ENCODE peak calls at places on chromosomes 7 and 10, in eight cellular contexts. M, W, Z, O, G, N, H and V are unnamed samples.

GRCh38 chr10:125538947-125539649 is 143.9 kb downstream of the TEX36 start:
- DNase-seq in M (peak; percentile 82), W (peak; percentile 22), Z (peak; percentile 18), O (no peak), G (peak; percentile 81), N (peak; percentile 73), H (peak; percentile 58), V (no peak)

GRCh38 chr10:92970301-92971070 is 90.1 kb upstream of the CYP26C1 start:
- DNase-seq in M (no peak), W (no peak), Z (no peak), O (no peak), G (no peak), N (no peak), H (no peak), V (no peak)

GRCh38 chr10:31599626-31600504 is 280.8 kb downstream of the ZEB1 start:
- DNase-seq in M (no peak), W (no peak), Z (no peak), O (no peak), G (no peak), N (no peak), H (no peak), V (peak; percentile 44)

GRCh38 chr10:59333731-59334130 is 28.6 kb downstream of the FAM13C start:
- DNase-seq in M (no peak), W (no peak), Z (no peak), O (no peak), G (no peak), N (no peak), H (no peak), V (no peak)

GRCh38 chr10:22992075-22992474 is 64.2 kb downstream of the ARMC3 start:
- DNase-seq in M (no peak), W (no peak), Z (no peak), O (no peak), G (no peak), N (no peak), H (no peak), V (no peak)

GRCh38 chr10:122490268-122490667 is 28.9 kb downstream of the HTRA1 start:
- DNase-seq in M (no peak), W (no peak), Z (no peak), O (no peak), G (no peak), N (no peak), H (no peak), V (no peak)

GRCh38 chr7:151456276-151456675 is 16.3 kb upstream of the CRYGN start:
- DNase-seq in M (no peak), W (no peak), Z (no peak), O (peak; percentile 57), G (no peak), N (no peak), H (no peak), V (no peak)

GRCh38 chr7:151137841-151138540 is 29.5 kb downstream of the GBX1 start:
- DNase-seq in M (no peak), W (no peak), Z (peak; percentile 40), O (peak; percentile 54), G (no peak), N (no peak), H (peak; percentile 63), V (no peak)

GRCh38 chr7:127678330-127678729 is 26.3 kb downstream of the SND1 start:
- DNase-seq in M (no peak), W (no peak), Z (no peak), O (no peak), G (no peak), N (no peak), H (no peak), V (no peak)

GRCh38 chr10:27944005-27944404 is 54.9 kb downstream of the ODAD2 start:
- DNase-seq in M (no peak), W (no peak), Z (no peak), O (no peak), G (no peak), N (no peak), H (no peak), V (no peak)

GRCh38 chr10:84193846-84194423 is 402 bp upstream of the CDHR1 start:
- DNase-seq in M (no peak), W (no peak), Z (no peak), O (peak; percentile 24), G (peak; percentile 5), N (no peak), H (no peak), V (no peak)

GRCh38 chr7:127927339-127927679 is 103.9 kb downstream of the LRRC4 start:
- DNase-seq in M (peak; percentile 45), W (peak; percentile 29), Z (no peak), O (no peak), G (no peak), N (no peak), H (no peak), V (peak; percentile 42)

GRCh38 chr10:95480901-95481491 is 80.2 kb downstream of the SORBS1 start:
- DNase-seq in M (no peak), W (no peak), Z (no peak), O (no peak), G (no peak), N (no peak), H (no peak), V (no peak)

GRCh38 chr10:132645630-132646442 is 108.2 kb downstream of the INPP5A start:
- DNase-seq in M (no peak), W (no peak), Z (no peak), O (peak; percentile 44), G (no peak), N (no peak), H (no peak), V (no peak)

GRCh38 chr10:97066877-97067555 is 118.7 kb downstream of the SLIT1 start:
- DNase-seq in M (no peak), W (no peak), Z (no peak), O (no peak), G (no peak), N (no peak), H (no peak), V (no peak)

GRCh38 chr10:120422459-120422858 is 34.6 kb upstream of the PLPP4 start:
- DNase-seq in M (no peak), W (peak; percentile 55), Z (no peak), O (no peak), G (no peak), N (no peak), H (no peak), V (no peak)

GRCh38 chr7:147999962-148000361 is 590.6 kb upstream of the C7orf33 start:
- DNase-seq in M (no peak), W (no peak), Z (peak; percentile 55), O (no peak), G (no peak), N (no peak), H (no peak), V (no peak)

GRCh38 chr10:111347386-111348005 is 270.7 kb downstream of the ADRA2A start:
- DNase-seq in M (peak; percentile 86), W (no peak), Z (peak; percentile 6), O (no peak), G (peak; percentile 61), N (no peak), H (no peak), V (no peak)

GRCh38 chr10:33326897-33327296 is 7.6 kb downstream of the NRP1 start:
- DNase-seq in M (no peak), W (no peak), Z (no peak), O (no peak), G (no peak), N (no peak), H (no peak), V (no peak)

GRCh38 chr10:19966751-19967150 is 150.5 kb downstream of the PLXDC2 start:
- DNase-seq in M (no peak), W (no peak), Z (peak; percentile 64), O (no peak), G (no peak), N (no peak), H (peak; percentile 67), V (no peak)

GRCh38 chr7:159035571-159036073 is 109.0 kb downstream of the VIPR2 start:
- DNase-seq in M (peak; percentile 23), W (no peak), Z (no peak), O (peak; percentile 57), G (no peak), N (peak; percentile 14), H (no peak), V (no peak)
- TF ChIP-seq POLR2AphosphoS5 in M (no peak), W (no peak), Z (no peak), O (no peak), G (no peak), N (no peak), H (no peak), V (no peak)

DNA sequence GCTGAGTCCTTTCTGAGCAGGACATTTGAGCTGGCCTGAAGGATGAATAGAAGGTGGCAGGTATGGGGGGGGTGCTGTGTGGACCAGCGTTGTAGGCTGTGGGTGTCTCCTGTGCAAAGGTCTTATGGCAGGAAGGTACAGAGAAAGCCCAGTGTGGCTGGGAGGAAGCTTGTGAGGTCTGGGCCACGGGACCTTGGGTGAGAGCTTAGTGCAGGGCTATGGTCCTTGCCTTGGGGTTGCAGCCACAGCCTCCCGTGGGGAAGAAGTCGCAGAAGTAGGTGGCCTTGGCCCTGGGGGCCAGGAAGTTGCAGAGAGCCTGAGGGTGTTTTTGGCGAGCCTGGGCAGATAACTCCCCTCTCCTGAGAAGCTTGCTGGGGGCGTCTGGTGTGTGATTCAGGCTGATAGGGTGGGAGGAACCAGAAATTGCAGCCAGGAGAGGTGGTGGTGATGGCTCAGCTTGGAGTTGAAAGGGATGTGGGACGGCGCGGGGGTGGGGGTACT is 172.0 kb upstream of the TNRC18 start:
- DNase-seq in M (no peak), W (no peak), Z (no peak), O (no peak), G (no peak), N (no peak), H (peak; percentile 81), V (no peak)
- TF ChIP-seq POLR2AphosphoS5 in M (no peak), W (no peak), Z (no peak), O (no peak), G (no peak), N (no peak), H (peak; percentile 28), V (no peak)

DNA sequence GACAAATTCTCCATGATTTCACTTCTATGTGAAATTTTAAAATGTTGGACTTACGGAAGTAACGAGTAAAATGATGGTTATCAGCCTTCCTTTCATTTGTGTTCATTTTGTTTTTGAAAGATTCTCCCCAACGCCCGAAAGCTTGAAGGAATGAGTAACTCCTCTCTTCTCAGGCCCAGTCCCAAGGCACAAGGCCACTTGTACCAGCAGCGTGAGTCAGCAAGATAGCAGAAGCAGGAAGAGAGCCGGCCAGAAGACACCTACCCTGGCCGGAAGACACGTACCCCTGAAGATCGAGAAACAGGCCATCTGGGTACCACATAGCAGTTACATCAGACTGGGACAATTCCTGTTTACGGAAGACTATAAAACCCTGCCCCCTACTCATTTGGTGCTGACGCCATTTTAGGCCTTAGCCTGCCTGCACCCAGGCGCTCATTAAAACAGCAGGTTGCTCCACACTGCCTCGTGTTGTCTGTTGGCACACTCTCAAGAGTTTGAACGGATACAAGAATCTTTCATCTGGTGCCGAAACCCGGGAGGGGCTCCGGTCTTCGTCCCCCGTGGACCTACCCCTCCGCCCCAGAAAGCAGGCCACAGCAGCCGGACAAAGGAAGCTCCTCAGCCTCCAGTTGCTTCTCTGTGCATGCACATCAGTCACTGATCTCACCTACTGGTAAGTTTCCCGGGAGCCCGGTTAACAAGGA is 60.4 kb downstream of the LRRC17 start:
- DNase-seq in M (no peak), W (peak; percentile 91), Z (peak; percentile 14), O (no peak), G (no peak), N (no peak), H (no peak), V (peak; percentile 91)
- TF ChIP-seq POLR2AphosphoS5 in M (no peak), W (peak; percentile 83), Z (no peak), O (no peak), G (no peak), N (no peak), H (no peak), V (peak; percentile 86)

DNA sequence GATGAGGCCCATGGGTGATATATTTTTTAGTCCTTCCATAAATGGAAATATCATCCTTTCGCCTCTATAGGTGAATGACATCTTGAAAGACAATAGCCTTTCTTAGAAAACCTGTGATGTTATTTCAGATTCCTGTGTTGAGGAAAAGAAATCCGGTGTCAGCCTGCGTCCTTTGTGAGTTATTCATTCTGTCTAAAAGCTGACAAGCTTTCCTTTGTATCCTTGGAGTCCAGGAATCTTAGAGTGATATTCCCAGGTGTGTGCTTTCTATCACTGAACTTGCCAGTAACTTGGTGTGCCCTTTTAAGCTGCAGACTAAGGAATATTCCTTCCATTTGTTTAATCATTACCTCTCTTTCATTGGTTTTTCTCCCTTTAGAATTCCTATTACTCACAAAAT is 41.0 kb downstream of the EVX1 start:
- DNase-seq in M (no peak), W (no peak), Z (no peak), O (no peak), G (no peak), N (no peak), H (no peak), V (no peak)
- TF ChIP-seq POLR2AphosphoS5 in M (no peak), W (no peak), Z (no peak), O (no peak), G (no peak), N (no peak), H (no peak), V (no peak)